ENCODE peak calls at places on chromosomes 7 and 10, in ten cellular contexts. H is glutamatergic neuron; Z is CD4-positive, alpha-beta T cell; M is AG04450; G is GM06990; C is GM13977; U is CD8-positive, alpha-beta T cell; A is epithelial cell of esophagus; J is astrocyte of the spinal cord; E is endothelial cell of umbilical vein. V is an unnamed sample.

GRCh38 chr10:125132331-125132730 is 28.0 kb downstream of the CTBP2 start:
- DNase-seq in Z (no peak), A (no peak), E (no peak), C (no peak), J (no peak), G (no peak), H (no peak), M (no peak), U (no peak), V (no peak)

GRCh38 chr10:59366310-59366709 is 4.0 kb upstream of the FAM13C start:
- DNase-seq in M (no peak), Z (no peak), E (peak; percentile 31), C (no peak), H (no peak), G (no peak), U (no peak), A (no peak), J (no peak), V (no peak)

GRCh38 chr10:29722777-29723176 is 88.0 kb upstream of the SVIL start:
- DNase-seq in J (no peak), H (no peak), E (no peak), A (no peak), G (no peak), U (no peak), Z (no peak), M (no peak), C (no peak), V (no peak)

GRCh38 chr10:14889318-14889717 is 10.7 kb downstream of the SUV39H2 start:
- DNase-seq in G (no peak), J (no peak), U (no peak), E (peak; percentile 4), M (no peak), H (no peak), C (peak; percentile 30), Z (no peak), A (peak; percentile 23), V (no peak)

GRCh38 chr7:78476851-78477405 is 678.4 kb downstream of the PHTF2 start:
- DNase-seq in H (no peak), Z (no peak), U (no peak), C (no peak), G (no peak), E (no peak), A (no peak), J (no peak), M (no peak), V (no peak)

GRCh38 chr10:14259696-14260595 is 70.8 kb downstream of the FRMD4A start:
- DNase-seq in Z (no peak), C (no peak), G (no peak), U (no peak), A (no peak), J (peak; percentile 82), H (no peak), M (no peak), E (no peak), V (no peak)

GRCh38 chr10:5843814-5844705 is 30.8 kb upstream of the GDI2 start:
- DNase-seq in M (no peak), H (no peak), E (no peak), A (no peak), U (no peak), C (peak; percentile 35), G (no peak), Z (no peak), J (no peak), V (no peak)

GRCh38 chr7:134946260-134946659 is 40.0 kb upstream of the AGBL3 start:
- DNase-seq in U (no peak), E (no peak), M (no peak), H (no peak), G (no peak), Z (no peak), C (no peak), A (peak; percentile 41), J (no peak), V (no peak)

GRCh38 chr7:149790146-149790548 is 16.8 kb upstream of the ZNF467 start:
- DNase-seq in Z (peak; percentile 49), U (peak; percentile 32), G (no peak), J (no peak), C (no peak), H (peak; percentile 87), E (peak; percentile 41), M (no peak), A (peak; percentile 18), V (peak; percentile 86)

GRCh38 chr10:42827201-42827600 is 44.6 kb downstream of the BMS1 start:
- DNase-seq in H (peak; percentile 58), G (no peak), Z (no peak), U (no peak), E (no peak), J (no peak), M (no peak), A (no peak), C (no peak), V (peak; percentile 10)

GRCh38 chr10:77784856-77785255 is 141.7 kb downstream of the DLG5 start:
- DNase-seq in E (peak; percentile 32), J (peak; percentile 87), M (peak; percentile 75), A (no peak), Z (no peak), H (no peak), G (no peak), U (no peak), C (no peak), V (no peak)

GRCh38 chr7:130865408-130866236 is 131.6 kb upstream of the KLF14 start:
- DNase-seq in J (no peak), G (no peak), H (no peak), A (peak; percentile 50), C (no peak), E (peak; percentile 31), M (no peak), Z (no peak), U (no peak), V (peak; percentile 51)

GRCh38 chr10:71191459-71192113 is 20.8 kb upstream of the UNC5B start:
- DNase-seq in J (no peak), Z (no peak), U (no peak), C (no peak), G (no peak), M (no peak), H (no peak), A (no peak), E (no peak), V (peak; percentile 40)

GRCh38 chr7:79730971-79731370 is 277.5 kb upstream of the MAGI2 start:
- DNase-seq in A (no peak), H (no peak), E (no peak), C (no peak), J (no peak), M (no peak), Z (no peak), G (no peak), U (no peak), V (no peak)

GRCh38 chr7:84336303-84336702 is 141.7 kb upstream of the SEMA3A start:
- DNase-seq in G (no peak), U (no peak), E (no peak), J (peak; percentile 59), Z (no peak), M (peak; percentile 54), H (no peak), C (peak; percentile 41), A (no peak), V (no peak)

GRCh38 chr7:121187222-121187621 is 141.6 kb upstream of the WNT16 start:
- DNase-seq in G (no peak), Z (no peak), E (no peak), H (no peak), C (no peak), J (no peak), U (no peak), M (no peak), A (no peak), V (no peak)

DNA sequence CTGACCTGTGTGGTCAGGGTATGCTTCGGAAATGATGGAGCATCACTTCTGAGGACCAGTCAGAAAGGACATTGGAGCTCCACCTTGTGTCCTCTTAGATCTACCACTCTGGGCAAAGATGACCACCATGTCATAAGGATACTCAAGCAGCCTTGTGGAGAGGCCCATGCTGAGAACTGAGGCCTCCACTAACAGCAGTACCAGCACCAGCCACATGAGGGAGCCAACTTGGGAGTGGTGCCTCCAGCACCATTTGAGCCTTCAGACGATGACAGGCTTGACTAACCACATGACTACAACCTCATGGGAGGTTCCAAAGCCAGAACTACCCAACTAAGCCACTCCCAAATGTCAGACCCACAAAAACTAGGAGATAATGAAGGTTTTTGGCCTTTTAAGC is 116.0 kb downstream of the NPTX2 start:
- DNase-seq in J (no peak), H (peak; percentile 73), Z (no peak), A (peak; percentile 32), M (no peak), E (no peak), C (peak; percentile 66), U (peak; percentile 11), G (no peak), V (peak; percentile 48)
- TF ChIP-seq CTCF in J (peak; percentile 50), H (peak; percentile 75), Z (no peak), A (peak; percentile 28), M (peak; percentile 41), E (peak; percentile 26), C (peak; percentile 68), U (no peak), G (peak; percentile 77), V (peak; percentile 45)

DNA sequence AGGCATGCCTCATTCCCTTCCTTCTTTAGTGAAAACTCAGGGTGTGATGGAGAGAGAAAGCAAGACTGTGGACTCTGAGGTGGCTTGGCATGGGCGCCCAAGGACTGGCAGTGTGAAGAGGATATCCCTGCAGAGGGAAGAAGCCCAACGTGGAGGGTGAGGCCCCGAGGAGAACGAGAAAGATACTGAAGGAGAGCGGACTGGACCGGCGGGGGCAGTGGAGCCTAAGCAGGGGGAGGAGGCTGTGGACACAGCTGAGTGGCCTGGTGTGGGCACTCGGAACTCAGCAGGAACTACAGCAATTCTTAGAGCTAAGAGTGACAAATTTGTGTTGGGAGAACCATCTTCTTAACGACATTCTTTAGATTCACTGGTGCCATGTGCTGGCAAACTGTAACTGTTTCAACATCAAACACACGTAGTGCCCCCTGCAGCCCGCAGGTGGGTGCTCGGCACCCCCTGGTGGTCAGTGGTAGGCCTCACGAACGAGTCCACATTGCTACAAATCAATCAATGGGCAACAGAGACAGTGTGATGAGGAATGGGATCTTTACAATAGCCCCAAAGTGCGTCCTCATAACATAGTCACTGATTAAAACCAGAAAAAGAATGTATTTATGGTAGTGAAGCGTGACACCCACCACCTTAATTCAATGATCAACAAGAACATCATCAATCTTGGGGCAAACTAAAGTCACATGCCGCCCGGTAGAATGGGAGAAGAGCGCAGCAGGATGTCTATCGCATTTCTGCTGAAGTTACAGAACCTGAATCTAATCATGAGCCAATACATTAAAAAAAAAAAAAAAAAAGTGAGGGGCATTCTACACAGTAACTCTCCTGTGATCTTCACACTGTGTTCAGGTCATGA is 2.0 kb upstream of the SFTPA1 start:
- DNase-seq in U (peak; percentile 29), Z (no peak), G (peak; percentile 26), M (no peak), A (peak; percentile 16), E (peak; percentile 13), C (peak; percentile 46), J (peak; percentile 1), H (peak; percentile 70), V (peak; percentile 36)
- TF ChIP-seq CTCF in U (peak; percentile 33), Z (peak; percentile 32), G (peak; percentile 81), M (peak; percentile 75), A (peak; percentile 24), E (peak; percentile 68), C (peak; percentile 56), J (peak; percentile 58), H (peak; percentile 76), V (peak; percentile 52)

GRCh38 chr10:34816067-34817002 is 1.2 kb upstream of the PARD3 start:
- DNase-seq in M (no peak), C (no peak), G (no peak), E (peak; percentile 34), J (peak; percentile 45), U (no peak), A (peak; percentile 42), H (peak; percentile 30), Z (no peak), V (peak; percentile 30)
- TF ChIP-seq CTCF in M (no peak), C (no peak), G (no peak), E (no peak), J (no peak), U (no peak), A (peak; percentile 16), H (no peak), Z (no peak), V (no peak)

GRCh38 chr10:130045091-130045652 is 65.5 kb downstream of the C10orf143 start:
- DNase-seq in U (no peak), Z (no peak), H (no peak), C (no peak), A (no peak), E (no peak), J (no peak), G (no peak), M (no peak), V (peak; percentile 23)
- TF ChIP-seq CTCF in U (no peak), Z (no peak), H (no peak), C (no peak), A (no peak), E (no peak), J (no peak), G (peak; percentile 12), M (no peak), V (peak; percentile 34)

V was measured in nephron progenitor cell.